ENCODE peak calls at places on chromosomes 12 and 14, in seven cellular contexts. K is stomach, A is SK-N-SH, X is transverse colon, L is H1, G is esophagus muscularis mucosa, F is K562. Y is an unnamed sample.
A peak's percentile ranks its signal among the peaks of the same experiment; 100 is the strongest.

GRCh38 chr12:131599214-131600159 is 111.4 kb upstream of the SFSWAP start:
- DNase-seq in K (no peak), L (no peak), G (no peak), F (no peak), A (no peak), X (no peak), Y (no peak)

GRCh38 chr14:91267965-91268437 is 23.5 kb upstream of the GPR68 start:
- DNase-seq in K (no peak), L (no peak), G (no peak), F (peak; percentile 68), A (no peak), X (no peak), Y (no peak)

GRCh38 chr14:56087824-56088571 is 30.2 kb upstream of the PELI2 start:
- DNase-seq in G (no peak), L (no peak), K (no peak), A (no peak), F (no peak), X (no peak), Y (peak; percentile 74)

GRCh38 chr14:34355584-34356266 is 106.3 kb downstream of the SPTSSA start:
- DNase-seq in L (no peak), X (no peak), F (no peak), K (no peak), G (no peak), A (peak; percentile 26), Y (no peak)

GRCh38 chr12:12717586-12718381 is 616 bp downstream of the CDKN1B start:
- DNase-seq in A (peak; percentile 61), K (no peak), F (peak; percentile 21), L (peak; percentile 56), X (peak; percentile 33), G (peak; percentile 85), Y (peak; percentile 76)

GRCh38 chr12:12922191-12922616 is 29.8 kb downstream of the GPRC5D start:
- DNase-seq in F (no peak), X (no peak), G (no peak), K (no peak), A (no peak), L (no peak), Y (no peak)

GRCh38 chr12:27969011-27969900 is 3.3 kb downstream of the PTHLH start:
- DNase-seq in A (peak; percentile 76), K (no peak), X (no peak), G (no peak), F (no peak), L (peak; percentile 69), Y (peak; percentile 65)

GRCh38 chr12:103495158-103495782 is 498 bp downstream of the C12orf42 start:
- DNase-seq in X (peak; percentile 42), K (peak; percentile 31), L (peak; percentile 82), A (peak; percentile 76), G (no peak), F (peak; percentile 28), Y (no peak)

GRCh38 chr12:98653866-98654493 is 8.9 kb downstream of the APAF1 start:
- DNase-seq in A (peak; percentile 61), F (peak; percentile 35), K (no peak), G (no peak), L (no peak), X (no peak), Y (no peak)

GRCh38 chr14:20682435-20683124 is 1.8 kb upstream of the RNASE4 start:
- DNase-seq in A (peak; percentile 85), G (peak; percentile 95), F (peak; percentile 61), K (peak; percentile 84), L (peak; percentile 76), X (peak; percentile 88), Y (peak; percentile 96)
- TF ChIP-seq CTCF in A (no peak), G (no peak), F (no peak), K (no peak), L (no peak), X (no peak), Y (no peak)

DNA sequence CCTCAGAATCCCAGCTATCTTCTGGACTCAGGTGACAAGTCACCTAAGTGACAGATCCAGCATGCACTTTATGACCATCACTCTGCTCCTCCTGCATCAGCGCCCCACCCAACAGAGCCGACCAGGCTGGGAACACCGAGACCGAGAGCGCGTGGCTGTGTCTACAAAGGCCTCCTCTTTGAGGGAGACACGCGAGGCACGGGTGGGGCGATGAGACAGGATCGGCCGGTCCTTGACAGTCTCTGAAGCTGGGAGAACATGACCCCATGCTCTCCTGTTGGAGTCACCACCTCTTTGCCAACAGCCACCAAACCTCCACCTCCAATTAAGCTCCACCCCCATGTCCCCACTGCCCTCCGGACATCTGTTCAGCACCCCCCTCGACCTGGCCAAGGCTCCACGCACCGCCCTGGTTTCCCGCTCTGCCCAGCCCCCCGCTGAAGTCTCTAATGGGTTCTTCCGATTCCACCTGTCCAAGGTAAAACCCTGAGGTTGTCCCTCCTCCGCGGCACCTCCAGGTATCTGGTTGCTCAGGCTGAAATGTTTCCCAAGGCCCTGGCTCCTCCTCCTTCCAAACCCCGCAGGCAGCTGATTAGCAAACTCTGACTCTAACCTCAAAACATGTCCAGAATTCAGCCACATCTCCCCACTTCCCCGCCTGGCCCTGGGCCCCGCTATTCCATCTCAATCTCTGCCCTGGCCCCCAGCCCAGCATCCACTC is 31.5 kb downstream of the HSP90AA1 start:
- DNase-seq in X (no peak), K (no peak), G (no peak), A (no peak), F (no peak), L (peak; percentile 61), Y (no peak)
- TF ChIP-seq POLR2AphosphoS5 in X (no peak), K (no peak), G (no peak), A (no peak), F (no peak), L (no peak), Y (no peak)

GRCh38 chr14:61472025-61472672 is 150.8 kb downstream of the PRKCH start:
- DNase-seq in G (no peak), L (no peak), K (no peak), X (no peak), F (no peak), A (peak; percentile 75), Y (no peak)
- TF ChIP-seq EP300 in G (no peak), L (no peak), K (no peak), X (no peak), F (no peak), A (peak; percentile 98), Y (no peak)

DNA sequence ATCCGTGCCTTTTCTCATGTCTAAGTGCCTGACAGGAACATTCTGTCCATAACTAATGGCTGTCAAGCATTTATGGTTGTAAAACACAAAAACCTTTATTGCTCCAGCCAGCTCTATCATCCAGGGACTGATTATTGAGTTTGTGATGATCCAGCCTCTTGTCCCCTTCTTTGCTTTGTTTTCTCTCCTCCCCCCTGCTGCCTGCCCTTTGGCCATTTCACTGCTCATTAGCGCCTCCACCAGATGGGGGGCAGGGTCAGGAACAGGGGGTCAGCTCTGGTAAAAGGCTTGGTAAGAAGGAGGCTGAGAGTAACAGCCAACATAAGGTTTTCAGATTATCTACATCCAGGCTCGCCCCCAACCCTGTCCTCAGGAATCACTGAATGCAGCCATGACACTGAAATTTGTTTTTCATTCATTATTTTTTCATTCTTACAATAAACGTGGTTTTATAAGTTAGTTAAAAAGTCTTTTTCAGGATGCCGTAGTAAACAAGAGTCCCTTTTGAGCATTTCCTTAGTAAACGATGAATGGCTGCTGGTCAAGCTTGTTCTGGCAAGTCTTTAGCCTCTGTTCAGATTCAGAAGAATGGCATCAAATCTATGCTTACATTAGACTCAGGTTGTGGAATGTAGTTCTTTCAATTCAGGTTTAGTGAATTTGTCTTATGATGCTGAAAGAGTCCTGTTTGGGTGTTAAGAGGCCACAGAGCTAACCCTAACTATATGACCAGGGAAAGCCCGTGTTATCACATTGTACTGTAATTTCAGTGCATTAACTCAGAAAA is 21.7 kb downstream of the HMGA2 start:
- DNase-seq in X (no peak), L (peak; percentile 68), A (no peak), F (peak; percentile 15), K (no peak), G (no peak), Y (no peak)
- TF ChIP-seq CTCF in X (no peak), L (peak; percentile 57), A (peak; percentile 36), F (no peak), K (no peak), G (no peak), Y (no peak)

Y was measured in sigmoid colon.